ENCODE peak calls at places on chromosomes 2 and 18, in nine cellular contexts. One of them, this sample, is unnamed.

GRCh38 chr18:23805898-23806297 is 116.6 kb downstream of the LAMA3 start:
- DNase-seq in neural progenitor cell: no peak
- DNase-seq in PC-3: peak
- DNase-seq in right lobe of liver: no peak
- DNase-seq in upper lobe of right lung: no peak
- DNase-seq in AG09309: no peak
- DNase-seq in uterus: no peak
- DNase-seq in heart left ventricle: no peak
- DNase-seq in ascending aorta: no peak
- DNase-seq in this sample: no peak

GRCh38 chr2:133801956-133802355 is 233.7 kb upstream of the NCKAP5 start:
- DNase-seq in neural progenitor cell: no peak
- DNase-seq in PC-3: no peak
- DNase-seq in right lobe of liver: no peak
- DNase-seq in upper lobe of right lung: no peak
- DNase-seq in AG09309: no peak
- DNase-seq in uterus: no peak
- DNase-seq in heart left ventricle: no peak
- DNase-seq in ascending aorta: no peak
- DNase-seq in this sample: no peak

GRCh38 chr2:204914708-204915107 is 369.4 kb downstream of the PARD3B start:
- DNase-seq in neural progenitor cell: no peak
- DNase-seq in PC-3: no peak
- DNase-seq in right lobe of liver: no peak
- DNase-seq in upper lobe of right lung: no peak
- DNase-seq in AG09309: no peak
- DNase-seq in uterus: no peak
- DNase-seq in heart left ventricle: no peak
- DNase-seq in ascending aorta: no peak
- DNase-seq in this sample: no peak

GRCh38 chr2:215851091-215851490 is 162.3 kb downstream of the MREG start:
- DNase-seq in neural progenitor cell: no peak
- DNase-seq in PC-3: peak
- DNase-seq in right lobe of liver: no peak
- DNase-seq in upper lobe of right lung: no peak
- DNase-seq in AG09309: no peak
- DNase-seq in uterus: no peak
- DNase-seq in heart left ventricle: no peak
- DNase-seq in ascending aorta: no peak
- DNase-seq in this sample: no peak

GRCh38 chr2:23745726-23746105 is 181.2 kb downstream of the ATAD2B start:
- DNase-seq in neural progenitor cell: no peak
- DNase-seq in PC-3: peak
- DNase-seq in right lobe of liver: no peak
- DNase-seq in upper lobe of right lung: no peak
- DNase-seq in AG09309: no peak
- DNase-seq in uterus: peak
- DNase-seq in heart left ventricle: peak
- DNase-seq in ascending aorta: no peak
- DNase-seq in this sample: no peak

GRCh38 chr2:36413218-36413617 is 57.6 kb downstream of the CRIM1 start:
- DNase-seq in neural progenitor cell: no peak
- DNase-seq in PC-3: no peak
- DNase-seq in right lobe of liver: no peak
- DNase-seq in upper lobe of right lung: no peak
- DNase-seq in AG09309: no peak
- DNase-seq in uterus: no peak
- DNase-seq in heart left ventricle: no peak
- DNase-seq in ascending aorta: no peak
- DNase-seq in this sample: no peak

GRCh38 chr2:66925128-66925527 is 472.0 kb upstream of the ETAA1 start:
- DNase-seq in neural progenitor cell: no peak
- DNase-seq in PC-3: peak
- DNase-seq in right lobe of liver: no peak
- DNase-seq in upper lobe of right lung: no peak
- DNase-seq in AG09309: no peak
- DNase-seq in uterus: no peak
- DNase-seq in heart left ventricle: no peak
- DNase-seq in ascending aorta: no peak
- DNase-seq in this sample: no peak

GRCh38 chr2:128073278-128073677 is 17.7 kb upstream of the UGGT1 start:
- DNase-seq in neural progenitor cell: no peak
- DNase-seq in PC-3: no peak
- DNase-seq in right lobe of liver: no peak
- DNase-seq in upper lobe of right lung: no peak
- DNase-seq in AG09309: no peak
- DNase-seq in uterus: no peak
- DNase-seq in heart left ventricle: no peak
- DNase-seq in ascending aorta: no peak
- DNase-seq in this sample: no peak

GRCh38 chr2:216082388-216082733 is 642 bp downstream of the TMEM169 start:
- DNase-seq in neural progenitor cell: no peak
- DNase-seq in PC-3: no peak
- DNase-seq in right lobe of liver: no peak
- DNase-seq in upper lobe of right lung: no peak
- DNase-seq in AG09309: no peak
- DNase-seq in uterus: no peak
- DNase-seq in heart left ventricle: no peak
- DNase-seq in ascending aorta: no peak
- DNase-seq in this sample: no peak

GRCh38 chr2:207046642-207047213 is 107.4 kb downstream of the CPO start:
- DNase-seq in neural progenitor cell: no peak
- DNase-seq in PC-3: peak
- DNase-seq in right lobe of liver: no peak
- DNase-seq in upper lobe of right lung: no peak
- DNase-seq in AG09309: peak
- DNase-seq in uterus: no peak
- DNase-seq in heart left ventricle: no peak
- DNase-seq in ascending aorta: no peak
- DNase-seq in this sample: no peak

GRCh38 chr2:96374211-96374951 is 38.8 kb downstream of the NCAPH start:
- DNase-seq in neural progenitor cell: no peak
- DNase-seq in PC-3: peak
- DNase-seq in right lobe of liver: no peak
- DNase-seq in upper lobe of right lung: no peak
- DNase-seq in AG09309: no peak
- DNase-seq in uterus: no peak
- DNase-seq in heart left ventricle: peak
- DNase-seq in ascending aorta: peak
- DNase-seq in this sample: no peak

GRCh38 chr2:8862230-8862629 is 24.8 kb upstream of the KIDINS220 start:
- DNase-seq in neural progenitor cell: no peak
- DNase-seq in PC-3: no peak
- DNase-seq in right lobe of liver: no peak
- DNase-seq in upper lobe of right lung: peak
- DNase-seq in AG09309: no peak
- DNase-seq in uterus: no peak
- DNase-seq in heart left ventricle: no peak
- DNase-seq in ascending aorta: no peak
- DNase-seq in this sample: no peak

DNA sequence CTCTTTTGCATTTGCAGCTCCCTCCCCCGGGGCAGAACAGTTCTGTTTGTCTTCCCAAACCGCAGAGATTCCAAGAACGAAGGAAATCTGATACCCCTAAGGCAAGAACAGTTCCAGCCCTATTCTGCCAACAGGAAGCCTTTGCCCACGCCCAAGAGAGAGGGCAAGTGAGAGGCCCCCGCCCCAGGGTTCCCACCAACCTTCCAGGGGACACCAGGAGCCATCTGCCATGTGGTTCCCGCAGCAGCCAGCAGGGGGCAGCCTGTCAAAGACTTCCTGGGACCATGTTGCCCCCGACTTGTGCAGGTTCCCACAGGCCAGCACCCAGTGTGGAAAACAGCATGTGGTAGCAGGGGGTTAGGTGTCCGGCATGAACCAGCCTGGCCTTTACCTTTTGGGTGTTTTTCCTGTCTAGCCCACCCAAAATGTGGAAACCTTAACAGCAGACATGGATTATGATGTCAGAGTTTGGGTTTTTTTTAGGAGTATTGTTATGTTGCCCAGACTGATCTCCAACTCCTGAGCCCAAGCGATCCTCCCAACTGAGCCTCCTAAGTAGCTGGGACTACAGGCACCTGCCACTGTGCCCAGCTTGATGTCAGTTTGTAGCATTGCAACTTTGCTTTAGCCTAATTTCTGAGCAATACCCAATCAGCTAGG is 21.7 kb upstream of the EFHD1 start:
- DNase-seq in neural progenitor cell: peak
- DNase-seq in PC-3: peak
- DNase-seq in right lobe of liver: peak
- DNase-seq in upper lobe of right lung: peak
- DNase-seq in AG09309: peak
- DNase-seq in uterus: peak
- DNase-seq in heart left ventricle: peak
- DNase-seq in ascending aorta: peak
- DNase-seq in this sample: peak
- TF ChIP-seq CTCF in neural progenitor cell: peak
- TF ChIP-seq CTCF in PC-3: peak
- TF ChIP-seq CTCF in right lobe of liver: peak
- TF ChIP-seq CTCF in upper lobe of right lung: peak
- TF ChIP-seq CTCF in AG09309: peak
- TF ChIP-seq CTCF in uterus: peak
- TF ChIP-seq CTCF in heart left ventricle: peak
- TF ChIP-seq CTCF in ascending aorta: peak
- TF ChIP-seq CTCF in this sample: peak

DNA sequence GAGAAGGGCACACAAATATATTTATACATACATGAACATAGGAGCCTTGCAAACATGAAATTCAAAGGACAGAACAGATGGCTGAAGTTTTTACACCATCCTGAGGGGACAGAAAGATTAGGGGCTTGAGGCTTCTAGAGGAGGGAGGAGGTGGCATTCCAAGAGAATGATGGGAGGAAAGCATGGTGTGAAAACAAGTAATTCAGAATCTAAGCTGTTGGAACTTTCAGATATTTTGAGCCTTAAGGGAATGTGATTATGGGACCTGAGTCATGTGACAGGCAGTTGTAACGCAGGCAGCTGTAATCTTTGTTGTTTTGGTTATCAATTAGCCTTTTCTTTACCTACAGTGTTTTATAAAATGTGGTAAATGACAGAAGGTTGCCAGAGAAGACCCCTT is 225.2 kb upstream of the SPOPL start:
- DNase-seq in neural progenitor cell: peak
- DNase-seq in PC-3: peak
- DNase-seq in right lobe of liver: no peak
- DNase-seq in upper lobe of right lung: no peak
- DNase-seq in AG09309: no peak
- DNase-seq in uterus: no peak
- DNase-seq in heart left ventricle: no peak
- DNase-seq in ascending aorta: no peak
- DNase-seq in this sample: no peak
- H3K4me3 ChIP-seq in neural progenitor cell: no peak
- H3K4me3 ChIP-seq in PC-3: peak
- H3K4me3 ChIP-seq in right lobe of liver: no peak
- H3K4me3 ChIP-seq in upper lobe of right lung: no peak
- H3K4me3 ChIP-seq in AG09309: no peak
- H3K4me3 ChIP-seq in uterus: no peak
- H3K4me3 ChIP-seq in heart left ventricle: no peak
- H3K4me3 ChIP-seq in ascending aorta: no peak
- H3K4me3 ChIP-seq in this sample: no peak

GRCh38 chr2:43839776-43840564 is 1.2 kb downstream of the ABCG8 start:
- DNase-seq in neural progenitor cell: no peak
- DNase-seq in PC-3: no peak
- DNase-seq in right lobe of liver: no peak
- DNase-seq in upper lobe of right lung: no peak
- DNase-seq in AG09309: no peak
- DNase-seq in uterus: no peak
- DNase-seq in heart left ventricle: no peak
- DNase-seq in ascending aorta: no peak
- DNase-seq in this sample: no peak

GRCh38 chr2:43840961-43841360 is 2.2 kb downstream of the ABCG8 start:
- DNase-seq in neural progenitor cell: no peak
- DNase-seq in PC-3: no peak
- DNase-seq in right lobe of liver: no peak
- DNase-seq in upper lobe of right lung: no peak
- DNase-seq in AG09309: no peak
- DNase-seq in uterus: no peak
- DNase-seq in heart left ventricle: no peak
- DNase-seq in ascending aorta: no peak
- DNase-seq in this sample: no peak

GRCh38 chr2:43837831-43838559 is 644 bp downstream of the ABCG5 start:
- DNase-seq in neural progenitor cell: no peak
- DNase-seq in PC-3: no peak
- DNase-seq in right lobe of liver: peak
- DNase-seq in upper lobe of right lung: no peak
- DNase-seq in AG09309: no peak
- DNase-seq in uterus: no peak
- DNase-seq in heart left ventricle: no peak
- DNase-seq in ascending aorta: no peak
- DNase-seq in this sample: no peak

GRCh38 chr2:43837033-43837432 is 1.6 kb downstream of the ABCG5 start:
- DNase-seq in neural progenitor cell: no peak
- DNase-seq in PC-3: no peak
- DNase-seq in right lobe of liver: no peak
- DNase-seq in upper lobe of right lung: no peak
- DNase-seq in AG09309: no peak
- DNase-seq in uterus: no peak
- DNase-seq in heart left ventricle: no peak
- DNase-seq in ascending aorta: no peak
- DNase-seq in this sample: no peak

GRCh38 chr2:43838560-43839267 is at the start of the genes ABCG5 and ABCG8:
- DNase-seq in neural progenitor cell: no peak
- DNase-seq in PC-3: no peak
- DNase-seq in right lobe of liver: peak
- DNase-seq in upper lobe of right lung: no peak
- DNase-seq in AG09309: no peak
- DNase-seq in uterus: no peak
- DNase-seq in heart left ventricle: no peak
- DNase-seq in ascending aorta: no peak
- DNase-seq in this sample: no peak
- TF ChIP-seq CTCF in neural progenitor cell: no peak
- TF ChIP-seq CTCF in PC-3: no peak
- TF ChIP-seq CTCF in right lobe of liver: no peak
- TF ChIP-seq CTCF in upper lobe of right lung: no peak
- TF ChIP-seq CTCF in AG09309: no peak
- TF ChIP-seq CTCF in uterus: no peak
- TF ChIP-seq CTCF in heart left ventricle: no peak
- TF ChIP-seq CTCF in ascending aorta: no peak
- TF ChIP-seq CTCF in this sample: no peak

DNA sequence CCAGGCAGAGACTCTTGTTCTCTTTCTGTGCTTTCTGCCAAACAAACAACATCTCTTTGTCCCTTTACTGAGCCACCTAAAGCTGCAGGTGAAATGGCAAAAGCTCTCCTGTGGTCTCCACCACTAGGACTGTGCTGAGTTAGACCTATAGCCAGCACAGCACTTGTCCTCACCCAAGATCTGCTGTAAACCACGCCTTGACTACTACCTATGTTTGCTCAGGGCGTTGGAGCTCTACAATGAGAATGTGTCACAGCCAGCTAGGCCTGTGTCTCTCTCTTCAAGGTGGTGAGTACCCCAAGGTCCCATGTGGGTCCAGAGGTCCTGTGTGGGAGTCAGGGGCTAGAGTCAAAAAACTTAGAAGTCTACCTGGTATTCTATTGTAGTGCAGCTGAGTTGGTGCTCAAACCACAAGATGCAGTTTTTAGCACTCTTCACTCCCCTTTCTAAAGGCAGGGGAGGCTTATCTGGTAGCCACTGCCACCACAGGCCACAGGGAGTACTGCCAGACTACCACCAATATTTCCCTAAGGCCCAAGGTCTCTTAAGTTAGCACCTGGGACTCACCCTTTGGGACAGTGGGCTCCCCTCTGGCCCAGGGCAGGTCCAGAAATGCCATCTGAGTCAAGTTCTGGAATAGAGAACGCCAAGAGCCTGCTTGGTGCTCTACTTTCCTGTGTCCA is 96.8 kb upstream of the RPRM start:
- DNase-seq in neural progenitor cell: no peak
- DNase-seq in PC-3: no peak
- DNase-seq in right lobe of liver: no peak
- DNase-seq in upper lobe of right lung: no peak
- DNase-seq in AG09309: no peak
- DNase-seq in uterus: no peak
- DNase-seq in heart left ventricle: no peak
- DNase-seq in ascending aorta: no peak
- DNase-seq in this sample: no peak
- H3K4me3 ChIP-seq in neural progenitor cell: no peak
- H3K4me3 ChIP-seq in PC-3: no peak
- H3K4me3 ChIP-seq in right lobe of liver: no peak
- H3K4me3 ChIP-seq in upper lobe of right lung: no peak
- H3K4me3 ChIP-seq in AG09309: no peak
- H3K4me3 ChIP-seq in uterus: no peak
- H3K4me3 ChIP-seq in heart left ventricle: no peak
- H3K4me3 ChIP-seq in ascending aorta: no peak
- H3K4me3 ChIP-seq in this sample: no peak